ENCODE peak calls at places on chromosomes 11 and 22, in six cellular contexts. E, Q, L, J, T and H are unnamed samples.

GRCh38 chr11:13465909-13466371 is 2.9 kb upstream of the BTBD10 start:
- DNase-seq in E (peak), Q (peak), L (no peak), J (no peak), T (no peak), H (no peak)

GRCh38 chr11:14275081-14275480 is 83.9 kb downstream of the RRAS2 start:
- DNase-seq in E (no peak), Q (no peak), L (no peak), J (no peak), T (no peak), H (no peak)

GRCh38 chr11:131449391-131450019 is 79.1 kb downstream of the NTM start:
- DNase-seq in E (no peak), Q (no peak), L (no peak), J (no peak), T (no peak), H (no peak)

GRCh38 chr11:130190371-130190881 is 30.8 kb downstream of the ST14 start:
- DNase-seq in E (no peak), Q (no peak), L (no peak), J (no peak), T (no peak), H (no peak)

GRCh38 chr11:12629601-12630313 is 44.5 kb upstream of the TEAD1 start:
- DNase-seq in E (no peak), Q (peak), L (no peak), J (no peak), T (no peak), H (no peak)

GRCh38 chr11:69922596-69923111 is 103.4 kb upstream of the FGF3 start:
- DNase-seq in E (no peak), Q (no peak), L (no peak), J (no peak), T (no peak), H (no peak)

GRCh38 chr11:129348813-129349212 is 26.8 kb upstream of the BARX2 start:
- DNase-seq in E (no peak), Q (no peak), L (no peak), J (no peak), T (no peak), H (no peak)

GRCh38 chr11:130115218-130115617 is 44.4 kb upstream of the ST14 start:
- DNase-seq in E (no peak), Q (peak), L (no peak), J (no peak), T (peak), H (no peak)

GRCh38 chr11:134571301-134571700 is 159.3 kb upstream of the B3GAT1 start:
- DNase-seq in E (no peak), Q (no peak), L (no peak), J (no peak), T (no peak), H (no peak)

GRCh38 chr22:29342177-29342576 is 26.7 kb upstream of the RASL10A start:
- DNase-seq in E (no peak), Q (no peak), L (no peak), J (no peak), T (no peak), H (no peak)